ENCODE peak calls at places on chromosomes 3 and 15, in ten cellular contexts. One of them, this sample, is unnamed.

GRCh38 chr3:133459400-133459799 is 59.5 kb downstream of the BFSP2 start:
- DNase-seq in HepG2: peak
- DNase-seq in psoas muscle: no peak
- DNase-seq in epithelial cell of esophagus: no peak
- DNase-seq in Panc1: no peak
- DNase-seq in fibroblast of the aortic adventitia: peak
- DNase-seq in Caco-2: no peak
- DNase-seq in choroid plexus epithelial cell: peak
- DNase-seq in HFF-Myc: no peak
- DNase-seq in lung: no peak
- DNase-seq in this sample: no peak

GRCh38 chr3:195870442-195870841 is 37.9 kb downstream of the TNK2 start:
- DNase-seq in HepG2: no peak
- DNase-seq in psoas muscle: no peak
- DNase-seq in epithelial cell of esophagus: peak
- DNase-seq in Panc1: no peak
- DNase-seq in fibroblast of the aortic adventitia: no peak
- DNase-seq in Caco-2: no peak
- DNase-seq in choroid plexus epithelial cell: no peak
- DNase-seq in HFF-Myc: no peak
- DNase-seq in lung: no peak
- DNase-seq in this sample: peak

GRCh38 chr3:9769426-9770275 is at the start of gene CAMK1:
- DNase-seq in HepG2: peak
- DNase-seq in psoas muscle: peak
- DNase-seq in epithelial cell of esophagus: peak
- DNase-seq in Panc1: no peak
- DNase-seq in fibroblast of the aortic adventitia: peak
- DNase-seq in Caco-2: peak
- DNase-seq in choroid plexus epithelial cell: peak
- DNase-seq in HFF-Myc: no peak
- DNase-seq in lung: peak
- DNase-seq in this sample: no peak

GRCh38 chr3:65808407-65808806 is 230.3 kb downstream of the MAGI1 start:
- DNase-seq in HepG2: no peak
- DNase-seq in psoas muscle: no peak
- DNase-seq in epithelial cell of esophagus: no peak
- DNase-seq in Panc1: no peak
- DNase-seq in fibroblast of the aortic adventitia: no peak
- DNase-seq in Caco-2: no peak
- DNase-seq in choroid plexus epithelial cell: no peak
- DNase-seq in HFF-Myc: no peak
- DNase-seq in lung: no peak
- DNase-seq in this sample: no peak

GRCh38 chr3:138323971-138324370 is 5.7 kb downstream of the NME9 start:
- DNase-seq in HepG2: no peak
- DNase-seq in psoas muscle: no peak
- DNase-seq in epithelial cell of esophagus: no peak
- DNase-seq in Panc1: no peak
- DNase-seq in fibroblast of the aortic adventitia: peak
- DNase-seq in Caco-2: no peak
- DNase-seq in choroid plexus epithelial cell: no peak
- DNase-seq in HFF-Myc: no peak
- DNase-seq in lung: no peak
- DNase-seq in this sample: peak

GRCh38 chr3:141941093-141941492 is 64.7 kb downstream of the ATP1B3 start:
- DNase-seq in HepG2: no peak
- DNase-seq in psoas muscle: no peak
- DNase-seq in epithelial cell of esophagus: no peak
- DNase-seq in Panc1: no peak
- DNase-seq in fibroblast of the aortic adventitia: no peak
- DNase-seq in Caco-2: no peak
- DNase-seq in choroid plexus epithelial cell: no peak
- DNase-seq in HFF-Myc: no peak
- DNase-seq in lung: no peak
- DNase-seq in this sample: no peak

GRCh38 chr3:190165253-190165652 is 44.6 kb upstream of the P3H2 start:
- DNase-seq in HepG2: no peak
- DNase-seq in psoas muscle: no peak
- DNase-seq in epithelial cell of esophagus: no peak
- DNase-seq in Panc1: no peak
- DNase-seq in fibroblast of the aortic adventitia: no peak
- DNase-seq in Caco-2: no peak
- DNase-seq in choroid plexus epithelial cell: no peak
- DNase-seq in HFF-Myc: no peak
- DNase-seq in lung: no peak
- DNase-seq in this sample: no peak

GRCh38 chr15:90174140-90174891 is 26.8 kb upstream of the SEMA4B start:
- DNase-seq in HepG2: no peak
- DNase-seq in psoas muscle: peak
- DNase-seq in epithelial cell of esophagus: no peak
- DNase-seq in Panc1: no peak
- DNase-seq in fibroblast of the aortic adventitia: no peak
- DNase-seq in Caco-2: no peak
- DNase-seq in choroid plexus epithelial cell: peak
- DNase-seq in HFF-Myc: no peak
- DNase-seq in lung: peak
- DNase-seq in this sample: no peak

GRCh38 chr3:146542179-146542578 is 2.2 kb downstream of the PLSCR1 start:
- DNase-seq in HepG2: no peak
- DNase-seq in psoas muscle: no peak
- DNase-seq in epithelial cell of esophagus: no peak
- DNase-seq in Panc1: no peak
- DNase-seq in fibroblast of the aortic adventitia: peak
- DNase-seq in Caco-2: no peak
- DNase-seq in choroid plexus epithelial cell: peak
- DNase-seq in HFF-Myc: no peak
- DNase-seq in lung: no peak
- DNase-seq in this sample: peak

GRCh38 chr3:146542968-146543367 is 1.4 kb downstream of the PLSCR1 start:
- DNase-seq in HepG2: no peak
- DNase-seq in psoas muscle: no peak
- DNase-seq in epithelial cell of esophagus: no peak
- DNase-seq in Panc1: no peak
- DNase-seq in fibroblast of the aortic adventitia: no peak
- DNase-seq in Caco-2: no peak
- DNase-seq in choroid plexus epithelial cell: peak
- DNase-seq in HFF-Myc: no peak
- DNase-seq in lung: no peak
- DNase-seq in this sample: no peak

GRCh38 chr3:146544013-146544928 is at the start of gene PLSCR1:
- DNase-seq in HepG2: peak
- DNase-seq in psoas muscle: peak
- DNase-seq in epithelial cell of esophagus: peak
- DNase-seq in Panc1: peak
- DNase-seq in fibroblast of the aortic adventitia: peak
- DNase-seq in Caco-2: peak
- DNase-seq in choroid plexus epithelial cell: peak
- DNase-seq in HFF-Myc: peak
- DNase-seq in lung: peak
- DNase-seq in this sample: peak

GRCh38 chr3:146544929-146545528 is 622 bp upstream of the PLSCR1 start:
- DNase-seq in HepG2: no peak
- DNase-seq in psoas muscle: no peak
- DNase-seq in epithelial cell of esophagus: no peak
- DNase-seq in Panc1: no peak
- DNase-seq in fibroblast of the aortic adventitia: no peak
- DNase-seq in Caco-2: no peak
- DNase-seq in choroid plexus epithelial cell: no peak
- DNase-seq in HFF-Myc: no peak
- DNase-seq in lung: no peak
- DNase-seq in this sample: no peak

DNA sequence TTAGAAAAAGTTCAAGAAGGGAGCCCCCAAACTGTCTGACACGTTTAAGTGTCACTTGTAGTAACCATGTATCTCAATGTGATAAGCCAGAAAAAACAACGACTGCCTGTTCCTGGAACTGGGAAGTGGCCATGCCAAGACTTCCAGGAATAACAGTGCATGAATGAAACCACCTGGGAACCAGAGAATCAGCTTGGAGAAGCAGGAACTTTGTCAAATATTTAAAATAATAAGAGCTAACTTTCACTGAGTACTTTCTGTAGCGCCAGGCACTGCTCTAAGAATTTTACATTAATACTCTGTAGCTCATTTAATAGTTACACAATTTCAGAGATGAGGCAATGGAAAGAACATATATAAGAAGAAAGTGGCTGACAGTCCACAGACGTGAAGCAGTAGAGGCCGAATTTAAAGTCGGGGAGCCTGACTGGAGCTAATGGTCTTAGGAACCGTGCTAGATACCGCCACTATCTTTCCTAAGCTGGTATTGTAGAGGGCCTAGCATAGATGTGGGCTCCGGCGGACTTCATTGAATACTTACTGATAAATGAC is 870 bp downstream of the PLSCR1 start:
- DNase-seq in HepG2: no peak
- DNase-seq in psoas muscle: no peak
- DNase-seq in epithelial cell of esophagus: peak
- DNase-seq in Panc1: no peak
- DNase-seq in fibroblast of the aortic adventitia: peak
- DNase-seq in Caco-2: no peak
- DNase-seq in choroid plexus epithelial cell: peak
- DNase-seq in HFF-Myc: no peak
- DNase-seq in lung: no peak
- DNase-seq in this sample: peak
- H3K4me3 ChIP-seq in HepG2: peak
- H3K4me3 ChIP-seq in psoas muscle: peak
- H3K4me3 ChIP-seq in epithelial cell of esophagus: peak
- H3K4me3 ChIP-seq in Panc1: peak
- H3K4me3 ChIP-seq in fibroblast of the aortic adventitia: peak
- H3K4me3 ChIP-seq in Caco-2: peak
- H3K4me3 ChIP-seq in choroid plexus epithelial cell: peak
- H3K4me3 ChIP-seq in HFF-Myc: peak
- H3K4me3 ChIP-seq in lung: peak
- H3K4me3 ChIP-seq in this sample: peak

DNA sequence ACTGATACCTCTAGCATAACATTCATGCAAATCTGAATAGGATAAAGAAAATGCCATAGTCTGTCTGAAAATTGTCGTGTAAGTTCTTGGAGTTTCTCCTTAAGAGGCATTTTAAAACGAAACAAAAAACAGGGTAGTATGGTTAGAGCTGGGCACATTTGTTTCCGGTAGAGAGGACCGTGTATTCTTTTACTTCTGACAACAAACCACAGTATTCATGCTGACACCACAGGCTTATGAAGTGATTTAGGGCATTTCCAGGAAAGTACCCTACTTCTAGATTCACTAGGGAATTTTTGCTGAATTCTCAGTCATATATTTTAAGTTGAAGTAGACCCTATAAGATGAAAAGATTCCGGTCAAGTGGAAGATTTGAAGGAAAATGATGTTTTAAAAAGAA is 541.3 kb downstream of the UNC13C start:
- DNase-seq in HepG2: no peak
- DNase-seq in psoas muscle: no peak
- DNase-seq in epithelial cell of esophagus: no peak
- DNase-seq in Panc1: no peak
- DNase-seq in fibroblast of the aortic adventitia: no peak
- DNase-seq in Caco-2: no peak
- DNase-seq in choroid plexus epithelial cell: no peak
- DNase-seq in HFF-Myc: no peak
- DNase-seq in lung: no peak
- DNase-seq in this sample: no peak
- TF ChIP-seq CTCF in HepG2: no peak
- TF ChIP-seq CTCF in psoas muscle: no peak
- TF ChIP-seq CTCF in epithelial cell of esophagus: no peak
- TF ChIP-seq CTCF in Panc1: no peak
- TF ChIP-seq CTCF in fibroblast of the aortic adventitia: no peak
- TF ChIP-seq CTCF in Caco-2: no peak
- TF ChIP-seq CTCF in choroid plexus epithelial cell: no peak
- TF ChIP-seq CTCF in HFF-Myc: no peak
- TF ChIP-seq CTCF in lung: no peak
- TF ChIP-seq CTCF in this sample: no peak

GRCh38 chr15:23645379-23646164 is 2.1 kb downstream of the MAGEL2 start:
- DNase-seq in HepG2: peak
- DNase-seq in psoas muscle: no peak
- DNase-seq in epithelial cell of esophagus: no peak
- DNase-seq in Panc1: no peak
- DNase-seq in fibroblast of the aortic adventitia: no peak
- DNase-seq in Caco-2: no peak
- DNase-seq in choroid plexus epithelial cell: no peak
- DNase-seq in HFF-Myc: no peak
- DNase-seq in lung: no peak
- DNase-seq in this sample: no peak

GRCh38 chr15:23648920-23649515 is 1.4 kb upstream of the MAGEL2 start:
- DNase-seq in HepG2: peak
- DNase-seq in psoas muscle: no peak
- DNase-seq in epithelial cell of esophagus: peak
- DNase-seq in Panc1: no peak
- DNase-seq in fibroblast of the aortic adventitia: no peak
- DNase-seq in Caco-2: peak
- DNase-seq in choroid plexus epithelial cell: peak
- DNase-seq in HFF-Myc: no peak
- DNase-seq in lung: no peak
- DNase-seq in this sample: no peak

GRCh38 chr15:23646165-23647000 is 1.3 kb downstream of the MAGEL2 start:
- DNase-seq in HepG2: no peak
- DNase-seq in psoas muscle: no peak
- DNase-seq in epithelial cell of esophagus: no peak
- DNase-seq in Panc1: no peak
- DNase-seq in fibroblast of the aortic adventitia: no peak
- DNase-seq in Caco-2: no peak
- DNase-seq in choroid plexus epithelial cell: no peak
- DNase-seq in HFF-Myc: no peak
- DNase-seq in lung: no peak
- DNase-seq in this sample: no peak

GRCh38 chr15:23647001-23647295 is 719 bp downstream of the MAGEL2 start:
- DNase-seq in HepG2: no peak
- DNase-seq in psoas muscle: no peak
- DNase-seq in epithelial cell of esophagus: no peak
- DNase-seq in Panc1: no peak
- DNase-seq in fibroblast of the aortic adventitia: no peak
- DNase-seq in Caco-2: no peak
- DNase-seq in choroid plexus epithelial cell: no peak
- DNase-seq in HFF-Myc: no peak
- DNase-seq in lung: no peak
- DNase-seq in this sample: no peak

DNA sequence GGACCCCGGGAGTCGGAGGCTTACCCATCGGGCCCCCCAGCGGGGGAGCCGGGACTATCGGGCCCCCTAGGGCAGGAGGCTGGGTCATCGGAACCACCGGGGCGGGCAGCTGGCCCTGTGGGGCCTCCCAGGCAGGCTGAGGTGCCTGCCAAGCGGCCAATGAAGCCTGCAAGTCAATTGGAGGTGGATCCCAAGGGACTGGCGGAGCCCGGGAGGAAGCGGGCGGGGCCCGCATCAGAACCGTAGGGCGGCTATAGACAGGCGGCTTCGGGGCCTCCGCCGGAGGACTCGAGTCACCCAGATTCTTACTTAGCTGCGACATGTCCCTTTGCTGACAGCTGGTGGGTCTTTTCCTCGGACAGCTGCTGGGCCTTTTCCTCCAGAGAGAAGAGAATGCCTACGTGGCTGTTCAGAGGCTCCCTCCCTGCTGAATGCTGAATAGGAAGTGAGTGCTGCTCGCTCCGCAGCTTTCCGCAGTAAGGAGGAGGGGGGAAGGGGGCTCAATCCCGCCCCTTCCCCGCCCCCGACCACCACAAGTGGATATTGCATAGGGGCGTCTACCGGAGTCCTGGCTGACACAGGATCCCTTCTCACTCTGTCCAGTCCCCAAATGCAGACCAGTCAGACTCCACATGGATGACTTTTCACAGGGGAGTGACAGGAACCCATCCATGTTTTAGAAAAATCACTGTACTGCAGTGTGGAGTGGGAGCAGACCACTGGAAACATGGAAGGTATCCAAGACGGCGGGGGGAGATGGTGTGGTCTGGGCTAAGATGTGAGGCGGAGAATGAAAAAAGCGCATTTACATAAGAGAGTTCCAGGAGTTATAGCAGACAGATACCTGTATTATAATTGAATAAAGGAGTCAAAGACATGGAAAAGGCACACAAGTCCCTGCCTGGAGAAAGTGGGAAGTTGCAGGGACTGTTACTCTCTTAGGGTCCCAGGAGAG is at the start of gene MAGEL2:
- DNase-seq in HepG2: no peak
- DNase-seq in psoas muscle: no peak
- DNase-seq in epithelial cell of esophagus: no peak
- DNase-seq in Panc1: no peak
- DNase-seq in fibroblast of the aortic adventitia: no peak
- DNase-seq in Caco-2: no peak
- DNase-seq in choroid plexus epithelial cell: no peak
- DNase-seq in HFF-Myc: no peak
- DNase-seq in lung: no peak
- DNase-seq in this sample: no peak
- H3K4me3 ChIP-seq in HepG2: no peak
- H3K4me3 ChIP-seq in psoas muscle: peak
- H3K4me3 ChIP-seq in epithelial cell of esophagus: no peak
- H3K4me3 ChIP-seq in Panc1: no peak
- H3K4me3 ChIP-seq in fibroblast of the aortic adventitia: no peak
- H3K4me3 ChIP-seq in Caco-2: no peak
- H3K4me3 ChIP-seq in choroid plexus epithelial cell: no peak
- H3K4me3 ChIP-seq in HFF-Myc: no peak
- H3K4me3 ChIP-seq in lung: no peak
- H3K4me3 ChIP-seq in this sample: no peak

DNA sequence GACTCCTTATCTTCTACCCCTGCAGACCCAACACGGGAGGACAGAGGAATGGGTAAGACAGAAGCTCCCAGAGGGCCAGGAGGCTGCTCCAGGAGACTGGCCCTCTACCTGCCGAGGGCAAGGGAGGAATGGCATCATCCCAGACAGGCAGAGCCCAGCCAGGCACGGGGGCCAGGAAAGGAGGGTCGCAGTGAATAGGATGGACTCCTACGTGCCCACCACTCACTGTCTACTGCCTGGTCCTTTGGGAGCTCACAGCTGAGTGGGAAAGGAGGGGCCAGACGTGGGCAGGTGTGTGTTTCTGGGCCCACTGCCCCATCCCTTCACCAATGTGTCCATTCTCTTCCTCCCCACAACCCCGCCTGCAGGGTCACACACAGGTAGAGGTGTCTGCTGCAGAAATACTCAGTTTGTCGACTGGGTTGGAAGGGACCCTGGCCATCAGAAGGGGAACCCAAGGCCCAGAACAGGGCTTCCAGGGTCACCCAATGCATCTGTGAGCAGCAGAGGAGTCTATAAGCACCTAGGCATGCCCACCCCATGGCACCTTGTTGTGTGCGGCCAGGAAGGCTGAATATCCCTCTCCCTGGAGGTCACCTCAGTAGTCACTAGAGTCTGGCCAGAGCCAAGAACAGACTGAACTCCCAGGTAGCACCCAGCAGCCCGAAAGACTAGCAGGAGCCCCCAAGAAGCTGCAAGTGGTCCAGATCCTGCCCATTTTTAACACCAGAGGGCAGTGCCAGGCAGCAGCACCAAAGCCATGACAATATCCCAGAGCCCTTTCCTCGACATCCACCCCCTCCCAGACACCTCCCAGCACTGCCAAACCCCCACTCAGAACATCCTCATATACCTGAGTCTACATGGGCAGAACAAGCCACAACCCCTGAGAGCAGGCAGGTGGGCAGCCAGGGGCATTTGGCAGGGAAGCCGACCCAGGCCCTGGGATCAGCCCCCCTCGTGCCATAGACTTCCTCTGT is 24.0 kb downstream of the TKT start:
- DNase-seq in HepG2: no peak
- DNase-seq in psoas muscle: no peak
- DNase-seq in epithelial cell of esophagus: no peak
- DNase-seq in Panc1: no peak
- DNase-seq in fibroblast of the aortic adventitia: no peak
- DNase-seq in Caco-2: no peak
- DNase-seq in choroid plexus epithelial cell: no peak
- DNase-seq in HFF-Myc: no peak
- DNase-seq in lung: no peak
- DNase-seq in this sample: no peak
- TF ChIP-seq CTCF in HepG2: no peak
- TF ChIP-seq CTCF in psoas muscle: no peak
- TF ChIP-seq CTCF in epithelial cell of esophagus: peak
- TF ChIP-seq CTCF in Panc1: no peak
- TF ChIP-seq CTCF in fibroblast of the aortic adventitia: peak
- TF ChIP-seq CTCF in Caco-2: no peak
- TF ChIP-seq CTCF in choroid plexus epithelial cell: peak
- TF ChIP-seq CTCF in HFF-Myc: peak
- TF ChIP-seq CTCF in lung: no peak
- TF ChIP-seq CTCF in this sample: no peak

This sample was measured in bronchial epithelial cell.